ENCODE peak calls at places on chromosome 5, in nine cellular contexts. One of them, this sample, is unnamed.

GRCh38 chr5:78699565-78700143 is 51.1 kb upstream of the LHFPL2 start:
- DNase-seq in NCI-H2107: no peak
- DNase-seq in OCI-LY7: no peak
- DNase-seq in transverse colon: peak
- DNase-seq in HFFc6: peak
- DNase-seq in left lung: peak
- DNase-seq in iPS-NIHi11: no peak
- DNase-seq in GM20000: no peak
- DNase-seq in C1 segment of cervical spinal cord: no peak
- DNase-seq in this sample: peak

GRCh38 chr5:2762744-2763532 is 11.5 kb upstream of the IRX2 start:
- DNase-seq in OCI-LY7: no peak
- DNase-seq in left lung: no peak
- DNase-seq in C1 segment of cervical spinal cord: no peak
- DNase-seq in HFFc6: no peak
- DNase-seq in NCI-H2107: no peak
- DNase-seq in iPS-NIHi11: no peak
- DNase-seq in transverse colon: no peak
- DNase-seq in GM20000: no peak
- DNase-seq in this sample: no peak

GRCh38 chr5:111628901-111629300 is 116.6 kb upstream of the STARD4 start:
- DNase-seq in left lung: no peak
- DNase-seq in C1 segment of cervical spinal cord: no peak
- DNase-seq in HFFc6: no peak
- DNase-seq in GM20000: no peak
- DNase-seq in OCI-LY7: no peak
- DNase-seq in iPS-NIHi11: no peak
- DNase-seq in NCI-H2107: no peak
- DNase-seq in transverse colon: no peak
- DNase-seq in this sample: no peak

GRCh38 chr5:171155621-171156020 is 153.4 kb upstream of the TLX3 start:
- DNase-seq in GM20000: no peak
- DNase-seq in iPS-NIHi11: no peak
- DNase-seq in left lung: no peak
- DNase-seq in C1 segment of cervical spinal cord: no peak
- DNase-seq in OCI-LY7: no peak
- DNase-seq in NCI-H2107: no peak
- DNase-seq in HFFc6: peak
- DNase-seq in transverse colon: no peak
- DNase-seq in this sample: peak

GRCh38 chr5:117186751-117187150 is 612.1 kb upstream of the SEMA6A start:
- DNase-seq in C1 segment of cervical spinal cord: no peak
- DNase-seq in HFFc6: no peak
- DNase-seq in GM20000: no peak
- DNase-seq in NCI-H2107: no peak
- DNase-seq in transverse colon: no peak
- DNase-seq in OCI-LY7: no peak
- DNase-seq in iPS-NIHi11: no peak
- DNase-seq in left lung: no peak
- DNase-seq in this sample: no peak

GRCh38 chr5:167813381-167813780 is 478.1 kb upstream of the WWC1 start:
- DNase-seq in HFFc6: no peak
- DNase-seq in OCI-LY7: no peak
- DNase-seq in iPS-NIHi11: no peak
- DNase-seq in left lung: no peak
- DNase-seq in transverse colon: no peak
- DNase-seq in C1 segment of cervical spinal cord: no peak
- DNase-seq in NCI-H2107: no peak
- DNase-seq in GM20000: no peak
- DNase-seq in this sample: no peak

GRCh38 chr5:6448141-6448491 is 543 bp upstream of the UBE2QL1 start:
- DNase-seq in GM20000: no peak
- DNase-seq in NCI-H2107: no peak
- DNase-seq in iPS-NIHi11: no peak
- DNase-seq in HFFc6: no peak
- DNase-seq in OCI-LY7: no peak
- DNase-seq in C1 segment of cervical spinal cord: no peak
- DNase-seq in left lung: no peak
- DNase-seq in transverse colon: no peak
- DNase-seq in this sample: no peak

GRCh38 chr5:72301557-72301956 is 18.5 kb downstream of the MRPS27 start:
- DNase-seq in iPS-NIHi11: no peak
- DNase-seq in transverse colon: no peak
- DNase-seq in HFFc6: no peak
- DNase-seq in C1 segment of cervical spinal cord: no peak
- DNase-seq in NCI-H2107: no peak
- DNase-seq in GM20000: peak
- DNase-seq in left lung: no peak
- DNase-seq in OCI-LY7: peak
- DNase-seq in this sample: no peak

GRCh38 chr5:144487761-144488160 is 317.1 kb downstream of the KCTD16 start:
- DNase-seq in NCI-H2107: no peak
- DNase-seq in left lung: no peak
- DNase-seq in OCI-LY7: no peak
- DNase-seq in HFFc6: peak
- DNase-seq in transverse colon: no peak
- DNase-seq in C1 segment of cervical spinal cord: no peak
- DNase-seq in iPS-NIHi11: peak
- DNase-seq in GM20000: no peak
- DNase-seq in this sample: no peak

GRCh38 chr5:59729820-59730219 is 163.7 kb downstream of the PDE4D start:
- DNase-seq in OCI-LY7: no peak
- DNase-seq in iPS-NIHi11: no peak
- DNase-seq in left lung: no peak
- DNase-seq in HFFc6: no peak
- DNase-seq in NCI-H2107: no peak
- DNase-seq in GM20000: no peak
- DNase-seq in transverse colon: no peak
- DNase-seq in C1 segment of cervical spinal cord: no peak
- DNase-seq in this sample: no peak

GRCh38 chr5:107430077-107430625 is 240.6 kb downstream of the EFNA5 start:
- DNase-seq in iPS-NIHi11: no peak
- DNase-seq in C1 segment of cervical spinal cord: no peak
- DNase-seq in left lung: no peak
- DNase-seq in NCI-H2107: no peak
- DNase-seq in transverse colon: no peak
- DNase-seq in HFFc6: no peak
- DNase-seq in GM20000: no peak
- DNase-seq in OCI-LY7: no peak
- DNase-seq in this sample: peak

GRCh38 chr5:43555895-43556606 is 826 bp downstream of the PAIP1 start:
- DNase-seq in NCI-H2107: peak
- DNase-seq in OCI-LY7: peak
- DNase-seq in C1 segment of cervical spinal cord: peak
- DNase-seq in GM20000: peak
- DNase-seq in iPS-NIHi11: peak
- DNase-seq in left lung: peak
- DNase-seq in HFFc6: no peak
- DNase-seq in transverse colon: peak
- DNase-seq in this sample: peak

GRCh38 chr5:1871441-1871840 is 11.3 kb downstream of the IRX4 start:
- DNase-seq in NCI-H2107: no peak
- DNase-seq in GM20000: no peak
- DNase-seq in iPS-NIHi11: no peak
- DNase-seq in HFFc6: no peak
- DNase-seq in left lung: no peak
- DNase-seq in transverse colon: no peak
- DNase-seq in C1 segment of cervical spinal cord: no peak
- DNase-seq in OCI-LY7: no peak
- DNase-seq in this sample: no peak

GRCh38 chr5:157370967-157371366 is 89.0 kb upstream of the NIPAL4 start:
- DNase-seq in transverse colon: no peak
- DNase-seq in C1 segment of cervical spinal cord: no peak
- DNase-seq in HFFc6: no peak
- DNase-seq in iPS-NIHi11: peak
- DNase-seq in GM20000: no peak
- DNase-seq in NCI-H2107: no peak
- DNase-seq in left lung: no peak
- DNase-seq in OCI-LY7: no peak
- DNase-seq in this sample: no peak

GRCh38 chr5:44183312-44183711 is 205.9 kb downstream of the FGF10 start:
- DNase-seq in OCI-LY7: no peak
- DNase-seq in transverse colon: no peak
- DNase-seq in C1 segment of cervical spinal cord: no peak
- DNase-seq in left lung: no peak
- DNase-seq in iPS-NIHi11: no peak
- DNase-seq in HFFc6: no peak
- DNase-seq in NCI-H2107: no peak
- DNase-seq in GM20000: no peak
- DNase-seq in this sample: no peak

GRCh38 chr5:79876510-79876909 is 114.6 kb downstream of the MTX3 start:
- DNase-seq in NCI-H2107: no peak
- DNase-seq in C1 segment of cervical spinal cord: no peak
- DNase-seq in OCI-LY7: no peak
- DNase-seq in HFFc6: no peak
- DNase-seq in transverse colon: no peak
- DNase-seq in iPS-NIHi11: no peak
- DNase-seq in GM20000: no peak
- DNase-seq in left lung: no peak
- DNase-seq in this sample: no peak

GRCh38 chr5:56725709-56726108 is 89.6 kb upstream of the MAP3K1 start:
- DNase-seq in HFFc6: no peak
- DNase-seq in C1 segment of cervical spinal cord: no peak
- DNase-seq in NCI-H2107: no peak
- DNase-seq in transverse colon: no peak
- DNase-seq in left lung: no peak
- DNase-seq in OCI-LY7: no peak
- DNase-seq in GM20000: no peak
- DNase-seq in iPS-NIHi11: no peak
- DNase-seq in this sample: no peak

GRCh38 chr5:8908055-8908683 is 637.7 kb downstream of the SEMA5A start:
- DNase-seq in transverse colon: peak
- DNase-seq in NCI-H2107: no peak
- DNase-seq in GM20000: peak
- DNase-seq in iPS-NIHi11: peak
- DNase-seq in left lung: no peak
- DNase-seq in C1 segment of cervical spinal cord: no peak
- DNase-seq in OCI-LY7: peak
- DNase-seq in HFFc6: peak
- DNase-seq in this sample: peak

GRCh38 chr5:25489834-25490538 is 845.2 kb upstream of the CDH10 start:
- DNase-seq in HFFc6: no peak
- DNase-seq in left lung: no peak
- DNase-seq in C1 segment of cervical spinal cord: no peak
- DNase-seq in NCI-H2107: no peak
- DNase-seq in GM20000: no peak
- DNase-seq in OCI-LY7: no peak
- DNase-seq in transverse colon: no peak
- DNase-seq in iPS-NIHi11: no peak
- DNase-seq in this sample: no peak

GRCh38 chr5:119019431-119020348 is 31.3 kb upstream of the DTWD2 start:
- DNase-seq in NCI-H2107: no peak
- DNase-seq in C1 segment of cervical spinal cord: no peak
- DNase-seq in OCI-LY7: peak
- DNase-seq in HFFc6: no peak
- DNase-seq in left lung: peak
- DNase-seq in iPS-NIHi11: no peak
- DNase-seq in transverse colon: no peak
- DNase-seq in GM20000: no peak
- DNase-seq in this sample: no peak

GRCh38 chr5:148397968-148398595 is 14.3 kb downstream of the FBXO38 start:
- DNase-seq in transverse colon: no peak
- DNase-seq in C1 segment of cervical spinal cord: no peak
- DNase-seq in GM20000: no peak
- DNase-seq in HFFc6: no peak
- DNase-seq in left lung: no peak
- DNase-seq in OCI-LY7: no peak
- DNase-seq in NCI-H2107: no peak
- DNase-seq in iPS-NIHi11: peak
- DNase-seq in this sample: no peak

GRCh38 chr5:142012792-142013388 is at the start of gene GNPDA1:
- DNase-seq in iPS-NIHi11: peak
- DNase-seq in GM20000: peak
- DNase-seq in OCI-LY7: peak
- DNase-seq in C1 segment of cervical spinal cord: peak
- DNase-seq in HFFc6: peak
- DNase-seq in left lung: peak
- DNase-seq in transverse colon: peak
- DNase-seq in NCI-H2107: no peak
- DNase-seq in this sample: peak